ENCODE peak calls at places on chromosome 22, in five cellular contexts. M is cardiac muscle cell; I is EH; U is HTR-8/SVneo; V is CD4-positive, alpha-beta memory T cell. D is an unnamed sample.

GRCh38 chr22:35521358-35522264 is 19.0 kb upstream of the RASD2 start:
- DNase-seq in U (no peak), M (no peak), V (no peak), I (no peak), D (no peak)

GRCh38 chr22:44050766-44051747 is 27.0 kb downstream of the PARVB start:
- DNase-seq in V (no peak), M (no peak), U (no peak), I (no peak), D (no peak)

GRCh38 chr22:47783433-47784366 is 1021.2 kb downstream of the TBC1D22A start:
- DNase-seq in M (no peak), I (no peak), V (no peak), U (no peak), D (no peak)

GRCh38 chr22:40401981-40402406 is 31.6 kb downstream of the SGSM3 start:
- DNase-seq in M (no peak), V (no peak), U (no peak), I (no peak), D (no peak)

GRCh38 chr22:26767351-26767970 is 110.1 kb downstream of the MIAT start:
- DNase-seq in I (peak), U (no peak), M (no peak), V (no peak), D (no peak)

GRCh38 chr22:34800265-34800664 is 265.7 kb upstream of the ISX start:
- DNase-seq in V (no peak), U (no peak), I (peak), M (no peak), D (no peak)

GRCh38 chr22:39234157-39234793 is 10.5 kb downstream of the PDGFB start:
- DNase-seq in M (peak), U (no peak), I (no peak), V (no peak), D (no peak)

GRCh38 chr22:49800408-49801238 is 27.1 kb downstream of the BRD1 start:
- DNase-seq in U (no peak), I (no peak), M (no peak), V (no peak), D (no peak)

GRCh38 chr22:39718921-39719320 is 148.4 kb downstream of the CACNA1I start:
- DNase-seq in M (no peak), I (no peak), U (no peak), V (no peak), D (no peak)

D was measured in GM06990.